ENCODE peak calls at places on chromosomes 16 and 17, in seven cellular contexts. E, J, B, I, G, Q and L are unnamed samples.

GRCh38 chr16:84052071-84052622 is 9.6 kb upstream of the SLC38A8 start:
- DNase-seq in E (no peak), J (no peak), B (no peak), I (peak; percentile 40), G (no peak), Q (no peak), L (no peak)

GRCh38 chr17:78140169-78141051 is 5.8 kb upstream of the C17orf99 start:
- DNase-seq in E (peak; percentile 96), J (peak; percentile 81), B (peak; percentile 98), I (peak; percentile 98), G (peak; percentile 90), Q (peak; percentile 81), L (no peak)

GRCh38 chr16:17590711-17591654 is 120.2 kb upstream of the XYLT1 start:
- DNase-seq in E (no peak), J (no peak), B (no peak), I (no peak), G (no peak), Q (no peak), L (no peak)

GRCh38 chr17:48611213-48611612 is 396 bp upstream of the HOXB7 start:
- DNase-seq in E (no peak), J (no peak), B (no peak), I (no peak), G (peak; percentile 30), Q (no peak), L (no peak)

GRCh38 chr17:45332989-45333701 is 16.3 kb upstream of the MAP3K14 start:
- DNase-seq in E (no peak), J (no peak), B (no peak), I (peak; percentile 45), G (no peak), Q (no peak), L (no peak)

GRCh38 chr16:1535391-1536291 is 2.2 kb downstream of the TMEM204 start:
- DNase-seq in E (no peak), J (no peak), B (no peak), I (no peak), G (no peak), Q (no peak), L (no peak)

GRCh38 chr17:68955181-68955841 is at the start of gene ABCA8:
- DNase-seq in E (no peak), J (peak; percentile 63), B (no peak), I (no peak), G (no peak), Q (no peak), L (peak; percentile 2)

GRCh38 chr16:87850009-87851006 is 19.0 kb downstream of the SLC7A5 start:
- DNase-seq in E (peak; percentile 78), J (peak; percentile 58), B (peak; percentile 80), I (peak; percentile 82), G (peak; percentile 76), Q (no peak), L (peak; percentile 45)

GRCh38 chr17:19461139-19461538 is 50.1 kb downstream of the RNF112 start:
- DNase-seq in E (no peak), J (no peak), B (peak; percentile 53), I (no peak), G (no peak), Q (no peak), L (peak; percentile 39)

GRCh38 chr17:78172284-78173024 is 4.1 kb downstream of the SYNGR2 start:
- DNase-seq in E (peak; percentile 73), J (peak; percentile 57), B (no peak), I (peak; percentile 89), G (peak; percentile 50), Q (no peak), L (peak; percentile 39)

GRCh38 chr16:53744449-53744848 is 40.5 kb downstream of the FTO start:
- DNase-seq in E (no peak), J (no peak), B (no peak), I (no peak), G (no peak), Q (no peak), L (no peak)

GRCh38 chr16:7614022-7614795 is 281.6 kb downstream of the RBFOX1 start:
- DNase-seq in E (no peak), J (no peak), B (no peak), I (no peak), G (no peak), Q (no peak), L (no peak)

GRCh38 chr17:4179071-4179470 is 36.1 kb downstream of the CYB5D2 start:
- DNase-seq in E (no peak), J (no peak), B (no peak), I (no peak), G (no peak), Q (no peak), L (no peak)

GRCh38 chr17:3905017-3905486 is 11.2 kb downstream of the P2RX1 start:
- DNase-seq in E (peak; percentile 45), J (no peak), B (no peak), I (peak; percentile 80), G (no peak), Q (no peak), L (no peak)

GRCh38 chr17:17269926-17270773 is 10.9 kb downstream of the COPS3 start:
- DNase-seq in E (no peak), J (no peak), B (peak; percentile 13), I (no peak), G (no peak), Q (no peak), L (no peak)

GRCh38 chr16:30122621-30123160 is 329 bp downstream of the MAPK3 start:
- DNase-seq in E (no peak), J (no peak), B (peak; percentile 77), I (peak; percentile 51), G (peak; percentile 25), Q (no peak), L (peak; percentile 54)

GRCh38 chr16:79418588-79418987 is 181.9 kb downstream of the MAF start:
- DNase-seq in E (no peak), J (no peak), B (no peak), I (no peak), G (no peak), Q (no peak), L (no peak)

GRCh38 chr17:59869941-59870218 is 22.9 kb downstream of the TUBD1 start:
- DNase-seq in E (no peak), J (no peak), B (no peak), I (no peak), G (no peak), Q (no peak), L (no peak)

GRCh38 chr17:7023576-7024401 is 939 bp downstream of the BCL6B start:
- DNase-seq in E (peak; percentile 93), J (peak; percentile 94), B (peak; percentile 93), I (peak; percentile 97), G (peak; percentile 93), Q (peak; percentile 78), L (peak; percentile 67)

GRCh38 chr16:16148755-16149154 is 74.5 kb downstream of the ABCC6 start:
- DNase-seq in E (no peak), J (no peak), B (no peak), I (no peak), G (no peak), Q (no peak), L (no peak)
- H3K27ac ChIP-seq in E (no peak overlapping the region), J (no peak overlapping the region), B (no peak overlapping the region), I (no peak overlapping the region), G (no peak overlapping the region), Q (no peak overlapping the region), L (no peak overlapping the region)

GRCh38 chr16:81164958-81165357 is 68.8 kb upstream of the GCSH start:
- DNase-seq in E (no peak), J (no peak), B (no peak), I (no peak), G (no peak), Q (no peak), L (no peak)

GRCh38 chr16:81166417-81167300 is 70.5 kb upstream of the GCSH start:
- DNase-seq in E (no peak), J (no peak), B (no peak), I (no peak), G (no peak), Q (no peak), L (no peak)

GRCh38 chr16:81164481-81164880 is 68.3 kb upstream of the GCSH start:
- DNase-seq in E (no peak), J (no peak), B (no peak), I (no peak), G (no peak), Q (no peak), L (no peak)

GRCh38 chr16:81163671-81164070 is 67.5 kb upstream of the GCSH start:
- DNase-seq in E (no peak), J (no peak), B (no peak), I (no peak), G (no peak), Q (no peak), L (no peak)

DNA sequence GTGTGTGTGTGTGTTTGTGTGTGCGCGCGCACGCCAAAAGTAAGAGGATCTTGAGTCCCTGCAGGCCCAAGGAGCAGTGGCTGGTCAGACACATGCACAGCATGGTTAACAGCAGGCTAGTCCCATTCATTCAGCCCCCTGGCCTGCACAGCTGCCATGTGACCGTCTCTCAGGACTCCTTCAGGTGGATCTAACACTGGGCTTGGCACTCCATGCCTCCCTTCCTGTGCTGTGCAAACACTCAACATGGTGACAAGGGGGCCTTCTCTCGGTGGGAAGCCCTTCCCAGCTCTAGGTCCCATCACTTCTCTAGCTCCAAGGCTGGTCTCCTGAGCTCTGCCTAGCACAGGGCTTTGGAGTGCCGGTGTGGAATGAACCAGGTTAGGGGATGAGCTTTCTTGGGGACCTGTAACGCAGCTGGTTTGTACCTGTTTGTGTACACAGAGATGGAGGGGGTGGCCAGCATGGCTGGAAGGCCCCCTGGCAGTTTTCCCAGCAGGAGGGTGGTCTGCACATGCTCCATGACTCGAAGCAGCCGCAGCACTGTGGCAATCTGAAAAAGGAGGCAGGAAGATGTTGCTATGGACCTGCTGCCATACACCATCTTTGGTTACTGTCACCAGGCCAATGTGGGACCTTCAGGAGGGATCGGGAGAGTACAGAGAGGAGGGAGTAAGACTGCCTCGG is 69.4 kb upstream of the GCSH start:
- DNase-seq in E (no peak), J (no peak), B (no peak), I (no peak), G (no peak), Q (no peak), L (no peak)
- H3K27ac ChIP-seq in E (no peak overlapping the region), J (no peak overlapping the region), B (no peak overlapping the region), I (no peak overlapping the region), G (no peak overlapping the region), Q (no peak overlapping the region), L (no peak overlapping the region)

GRCh38 chr17:42402121-42402516 is 13.9 kb upstream of the STAT3 start:
- DNase-seq in E (no peak), J (no peak), B (no peak), I (peak; percentile 77), G (no peak), Q (no peak), L (no peak)
- H3K27ac ChIP-seq in E (peak overlapping the region; percentile 49), J (peak overlapping the region; percentile 6), B (peak overlapping the region; percentile 79), I (peak overlapping the region; percentile 88), G (peak overlapping the region; percentile 55), Q (no peak overlapping the region), L (no peak overlapping the region)

GRCh38 chr17:41418116-41418860 is 6.1 kb downstream of the KRT37 start:
- DNase-seq in E (no peak), J (no peak), B (no peak), I (no peak), G (no peak), Q (no peak), L (no peak)

GRCh38 chr17:41419712-41420111 is 4.7 kb downstream of the KRT37 start:
- DNase-seq in E (no peak), J (no peak), B (no peak), I (no peak), G (no peak), Q (peak; percentile 42), L (no peak)

GRCh38 chr17:41421617-41422016 is 2.8 kb downstream of the KRT37 start:
- DNase-seq in E (no peak), J (no peak), B (no peak), I (no peak), G (no peak), Q (no peak), L (no peak)

GRCh38 chr17:41421116-41421515 is 3.3 kb downstream of the KRT37 start:
- DNase-seq in E (no peak), J (no peak), B (no peak), I (no peak), G (no peak), Q (peak; percentile 95), L (no peak)

GRCh38 chr17:41420134-41420533 is 4.3 kb downstream of the KRT37 start:
- DNase-seq in E (no peak), J (no peak), B (no peak), I (no peak), G (no peak), Q (peak; percentile 78), L (no peak)
- H3K27ac ChIP-seq in E (no peak overlapping the region), J (no peak overlapping the region), B (no peak overlapping the region), I (no peak overlapping the region), G (no peak overlapping the region), Q (peak overlapping the region; percentile 77), L (no peak overlapping the region)